ENCODE peak calls at places on chromosome 15, in nine cellular contexts. A is testis; N is tibial artery; E is stimulated activated CD4-positive, alpha-beta T cell treated with anti-CD3 and anti-CD28 coated beads, Interleukin-15, amount 100 ng/mL, for 1 hour; S is astrocyte of the spinal cord; J is naive thymus-derived CD8-positive, alpha-beta T cell; W is neural progenitor cell; V is osteocyte; I is PC-3. X is an unnamed sample.

GRCh38 chr15:61243984-61244593 is 15.0 kb upstream of the RORA start:
- DNase-seq in A (no peak), N (no peak), E (no peak), S (no peak), J (no peak), W (no peak), V (no peak), I (no peak), X (no peak)

GRCh38 chr15:29871401-29871800 is 49.1 kb upstream of the TJP1 start:
- DNase-seq in A (peak), N (peak), E (no peak), S (no peak), J (no peak), W (no peak), V (no peak), I (no peak), X (no peak)

GRCh38 chr15:88126695-88127476 is 129.7 kb downstream of the NTRK3 start:
- DNase-seq in A (no peak), N (no peak), E (no peak), S (no peak), J (no peak), W (no peak), V (no peak), I (no peak), X (no peak)

GRCh38 chr15:38817427-38818155 is 253.0 kb upstream of the RASGRP1 start:
- DNase-seq in A (peak), N (peak), E (peak), S (peak), J (peak), W (peak), V (peak), I (peak), X (peak)

GRCh38 chr15:38886315-38887163 is 321.9 kb upstream of the RASGRP1 start:
- DNase-seq in A (no peak), N (no peak), E (no peak), S (peak), J (no peak), W (no peak), V (no peak), I (peak), X (no peak)

GRCh38 chr15:90126457-90127435 is 24.5 kb upstream of the IDH2 start:
- DNase-seq in A (no peak), N (no peak), E (no peak), S (no peak), J (no peak), W (peak), V (no peak), I (no peak), X (no peak)

GRCh38 chr15:56759450-56759845 is 26.1 kb upstream of the ZNF280D start:
- DNase-seq in A (peak), N (peak), E (no peak), S (peak), J (no peak), W (no peak), V (no peak), I (peak), X (no peak)

GRCh38 chr15:73328986-73329385 is 39.8 kb downstream of the HCN4 start:
- DNase-seq in A (no peak), N (no peak), E (no peak), S (no peak), J (no peak), W (no peak), V (no peak), I (no peak), X (no peak)

GRCh38 chr15:59255647-59256380 is 49.2 kb downstream of the LDHAL6B start:
- DNase-seq in A (no peak), N (no peak), E (no peak), S (no peak), J (no peak), W (no peak), V (no peak), I (peak), X (no peak)

GRCh38 chr15:70156781-70157261 is 59.1 kb upstream of the TLE3 start:
- DNase-seq in A (peak), N (peak), E (no peak), S (peak), J (no peak), W (no peak), V (no peak), I (peak), X (no peak)

GRCh38 chr15:72227192-72227586 is 3.8 kb downstream of the PKM start:
- DNase-seq in A (no peak), N (no peak), E (peak), S (peak), J (no peak), W (no peak), V (no peak), I (peak), X (no peak)

GRCh38 chr15:35013370-35013769 is 25.3 kb upstream of the ZNF770 start:
- DNase-seq in A (no peak), N (no peak), E (no peak), S (no peak), J (no peak), W (no peak), V (no peak), I (no peak), X (no peak)

GRCh38 chr15:69736161-69736560 is 283.5 kb downstream of the RPLP1 start:
- DNase-seq in A (no peak), N (no peak), E (no peak), S (no peak), J (no peak), W (no peak), V (no peak), I (no peak), X (no peak)

GRCh38 chr15:55912982-55913381 is 80.4 kb downstream of the NEDD4 start:
- DNase-seq in A (no peak), N (no peak), E (no peak), S (no peak), J (no peak), W (no peak), V (no peak), I (no peak), X (no peak)

GRCh38 chr15:37872661-37873060 is 61.8 kb upstream of the TMCO5A start:
- DNase-seq in A (no peak), N (no peak), E (no peak), S (no peak), J (no peak), W (no peak), V (no peak), I (no peak), X (no peak)

GRCh38 chr15:53072077-53072476 is 281.9 kb upstream of the ONECUT1 start:
- DNase-seq in A (peak), N (no peak), E (no peak), S (peak), J (no peak), W (peak), V (no peak), I (peak), X (no peak)

GRCh38 chr15:60370804-60371700 is 26.7 kb downstream of the ANXA2 start:
- DNase-seq in A (peak), N (peak), E (no peak), S (peak), J (no peak), W (no peak), V (peak), I (peak), X (no peak)

GRCh38 chr15:50055333-50056278 is 63.4 kb downstream of the ATP8B4 start:
- DNase-seq in A (peak), N (peak), E (no peak), S (peak), J (no peak), W (no peak), V (no peak), I (no peak), X (no peak)

X was measured in esophagus squamous epithelium.